ENCODE peak calls at places on chromosome 3, in four cellular contexts. E is brain microvascular endothelial cell, D is A549, T is ovary. Z is an unnamed sample.

GRCh38 chr3:186775999-186776398 is 7.4 kb upstream of the EIF4A2 start:
- DNase-seq in E (no peak), D (no peak), T (no peak), Z (no peak)

GRCh38 chr3:100042144-100042543 is 72.2 kb downstream of the FILIP1L start:
- DNase-seq in E (peak), D (no peak), T (no peak), Z (no peak)

GRCh38 chr3:156643729-156644389 is 30.5 kb upstream of the TIPARP start:
- DNase-seq in E (peak), D (no peak), T (no peak), Z (no peak)

GRCh38 chr3:123053107-123053506 is 13.7 kb upstream of the PDIA5 start:
- DNase-seq in E (no peak), D (no peak), T (no peak), Z (no peak)

GRCh38 chr3:23826382-23827061 is 20.8 kb downstream of the UBE2E1 start:
- DNase-seq in E (peak), D (no peak), T (no peak), Z (no peak)

GRCh38 chr3:100268156-100268555 is 7.4 kb downstream of the TBC1D23 start:
- DNase-seq in E (no peak), D (no peak), T (no peak), Z (no peak)

GRCh38 chr3:187368765-187369450 is 723 bp downstream of the RTP4 start:
- DNase-seq in E (no peak), D (no peak), T (no peak), Z (no peak)

GRCh38 chr3:176951586-176952292 is 245.5 kb downstream of the TBL1XR1 start:
- DNase-seq in E (peak), D (no peak), T (no peak), Z (no peak)

GRCh38 chr3:18648868-18649450 is 223.8 kb upstream of the SATB1 start:
- DNase-seq in E (no peak), D (no peak), T (no peak), Z (no peak)

GRCh38 chr3:142180761-142181362 is 31.5 kb upstream of the TFDP2 start:
- DNase-seq in E (peak), D (peak), T (peak), Z (no peak)

GRCh38 chr3:53650424-53650823 is 156.0 kb downstream of the CACNA1D start:
- DNase-seq in E (no peak), D (no peak), T (no peak), Z (no peak)

GRCh38 chr3:15933439-15934144 is 135.8 kb upstream of the ANKRD28 start:
- DNase-seq in E (no peak), D (no peak), T (no peak), Z (no peak)

GRCh38 chr3:192187485-192188051 is 539.8 kb downstream of the FGF12 start:
- DNase-seq in E (no peak), D (no peak), T (no peak), Z (no peak)

GRCh38 chr3:10353160-10353559 is 32.2 kb upstream of the SEC13 start:
- DNase-seq in E (no peak), D (no peak), T (no peak), Z (no peak)

GRCh38 chr3:157445897-157446296 is 9.2 kb downstream of the PTX3 start:
- DNase-seq in E (no peak), D (no peak), T (no peak), Z (no peak)

GRCh38 chr3:186519021-186519658 is 25.0 kb downstream of the CRYGS start:
- DNase-seq in E (no peak), D (no peak), T (no peak), Z (no peak)

GRCh38 chr3:126399756-126400155 is 5.0 kb downstream of the CFAP100 start:
- DNase-seq in E (no peak), D (no peak), T (no peak), Z (no peak)

GRCh38 chr3:187281191-187281714 is 10.3 kb downstream of the MASP1 start:
- DNase-seq in E (peak), D (no peak), T (no peak), Z (no peak)

GRCh38 chr3:142723968-142724681 is at the start of gene TRPC1:
- DNase-seq in E (peak), D (peak), T (peak), Z (peak)

GRCh38 chr3:178063475-178063874 is 472.8 kb upstream of the KCNMB2 start:
- DNase-seq in E (no peak), D (no peak), T (no peak), Z (no peak)

GRCh38 chr3:165158011-165158410 is 38.2 kb downstream of the SLITRK3 start:
- DNase-seq in E (no peak), D (no peak), T (no peak), Z (no peak)

GRCh38 chr3:41050149-41050548 is 149.2 kb upstream of the CTNNB1 start:
- DNase-seq in E (no peak), D (no peak), T (no peak), Z (no peak)

GRCh38 chr3:61961882-61962281 is 400.5 kb downstream of the PTPRG start:
- DNase-seq in E (no peak), D (no peak), T (no peak), Z (no peak)

GRCh38 chr3:57956119-57956832 is 51.9 kb upstream of the FLNB start:
- DNase-seq in E (peak), D (no peak), T (no peak), Z (peak)

GRCh38 chr3:21392521-21392920 is 358.5 kb downstream of the ZNF385D start:
- DNase-seq in E (no peak), D (no peak), T (no peak), Z (no peak)

GRCh38 chr3:127011270-127011992 is 28.5 kb downstream of the PLXNA1 start:
- DNase-seq in E (no peak), D (no peak), T (no peak), Z (no peak)

GRCh38 chr3:107315136-107315535 is 62.1 kb upstream of the CCDC54 start:
- DNase-seq in E (peak), D (no peak), T (no peak), Z (no peak)

GRCh38 chr3:48584836-48585235 is 10.3 kb downstream of the COL7A1 start:
- DNase-seq in E (no peak), D (no peak), T (no peak), Z (no peak)

GRCh38 chr3:72977060-72977459 is 19.6 kb upstream of the PPP4R2 start:
- DNase-seq in E (no peak), D (no peak), T (no peak), Z (no peak)

GRCh38 chr3:25663324-25664065 is 1.2 kb downstream of the TOP2B start:
- DNase-seq in E (no peak), D (peak), T (no peak), Z (no peak)

GRCh38 chr3:45943207-45943846 is at the start of gene CXCR6:
- DNase-seq in E (no peak), D (no peak), T (no peak), Z (no peak)

DNA sequence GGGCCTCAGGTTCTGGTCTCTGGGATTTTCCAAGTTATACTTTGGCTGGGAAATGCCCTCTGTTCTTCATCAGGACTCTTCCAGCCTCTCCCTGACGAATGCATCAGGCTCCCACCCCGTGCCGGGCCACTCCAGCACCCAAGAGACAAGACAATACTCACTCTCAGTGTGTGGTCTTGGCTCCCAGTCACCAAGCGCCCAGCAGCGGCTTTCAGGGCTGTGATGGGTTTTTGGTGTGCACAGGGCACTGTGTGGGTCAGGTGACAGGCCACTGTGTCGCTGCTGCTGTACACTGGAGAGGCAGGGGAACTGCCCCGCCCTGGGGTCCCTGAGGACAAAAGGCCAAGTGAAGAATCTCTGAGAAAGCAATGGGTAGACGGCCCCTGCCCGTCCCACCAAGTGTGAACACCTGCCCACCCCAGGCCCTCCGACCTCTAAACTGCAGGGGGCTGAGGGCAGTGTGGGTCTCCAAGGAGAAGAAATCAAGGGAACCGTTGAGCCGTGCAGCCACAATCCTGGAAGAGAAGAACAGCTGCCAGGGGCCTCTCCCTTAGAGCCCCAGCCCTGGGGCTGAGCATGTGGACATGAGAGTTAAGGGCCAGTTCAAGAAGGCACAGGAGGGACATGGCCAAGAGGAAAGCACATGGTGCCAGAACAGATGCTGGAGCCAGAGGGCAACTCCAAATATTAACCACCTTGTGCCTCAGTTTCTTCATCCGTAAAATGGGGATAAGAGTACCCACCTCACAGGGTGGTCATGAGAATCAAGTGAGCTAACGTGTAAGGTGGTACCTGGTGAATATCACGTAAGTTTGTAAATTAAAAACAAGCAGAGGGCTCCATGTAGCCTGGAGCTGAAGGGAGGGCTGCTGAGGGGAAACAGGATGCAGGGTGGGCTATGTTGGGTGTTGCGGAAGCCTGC is 34.1 kb downstream of the PTPN23 start:
- DNase-seq in E (no peak), D (no peak), T (no peak), Z (no peak)
- H3K27ac ChIP-seq in E (no peak), D (no peak), T (no peak), Z (no peak)

GRCh38 chr3:184188080-184188479 is 2.1 kb downstream of the ABCF3 start:
- DNase-seq in E (no peak), D (no peak), T (no peak), Z (no peak)

GRCh38 chr3:184186902-184187207 is 856 bp downstream of the ABCF3 start:
- DNase-seq in E (no peak), D (no peak), T (no peak), Z (no peak)

GRCh38 chr3:184185461-184186183 is 377 bp upstream of the ABCF3 start:
- DNase-seq in E (peak), D (peak), T (peak), Z (peak)

GRCh38 chr3:184184546-184185234 is 1.3 kb upstream of the ABCF3 start:
- DNase-seq in E (no peak), D (no peak), T (no peak), Z (no peak)

DNA sequence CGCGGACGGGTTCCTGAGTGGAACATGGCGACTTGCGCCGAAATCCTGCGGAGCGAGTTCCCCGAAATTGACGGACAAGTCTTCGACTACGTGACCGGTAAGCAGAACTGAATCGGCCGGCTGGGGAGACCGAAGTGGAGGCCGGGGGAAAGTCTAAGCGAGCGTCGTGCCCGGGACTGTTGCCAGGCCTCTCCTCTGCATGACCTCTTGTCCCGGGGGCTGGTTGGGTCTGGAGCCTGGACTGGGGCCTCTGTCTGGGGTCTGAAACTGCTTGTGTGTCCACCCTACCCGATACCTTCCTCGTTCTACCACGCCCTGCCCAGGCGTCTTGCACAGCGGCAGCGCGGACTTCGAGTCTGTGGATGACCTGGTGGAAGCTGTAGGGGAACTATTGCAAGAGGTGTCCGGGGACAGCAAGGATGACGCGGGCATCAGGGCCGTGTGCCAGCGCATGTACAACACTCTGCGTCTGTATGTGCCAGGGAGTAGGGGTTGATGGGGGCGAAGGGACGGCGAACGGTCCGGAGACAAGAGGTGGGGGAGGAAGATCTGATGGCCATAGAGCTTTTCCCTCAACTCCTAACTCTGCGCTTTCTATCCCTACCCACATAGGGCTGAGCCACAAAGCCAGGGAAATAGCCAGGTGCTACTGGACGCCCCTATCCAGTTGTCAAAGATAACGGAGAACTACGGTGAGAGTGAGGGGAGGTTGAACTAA is at the start of gene ABCF3:
- DNase-seq in E (no peak), D (no peak), T (no peak), Z (no peak)
- H3K27ac ChIP-seq in E (peak), D (peak), T (peak), Z (peak)

DNA sequence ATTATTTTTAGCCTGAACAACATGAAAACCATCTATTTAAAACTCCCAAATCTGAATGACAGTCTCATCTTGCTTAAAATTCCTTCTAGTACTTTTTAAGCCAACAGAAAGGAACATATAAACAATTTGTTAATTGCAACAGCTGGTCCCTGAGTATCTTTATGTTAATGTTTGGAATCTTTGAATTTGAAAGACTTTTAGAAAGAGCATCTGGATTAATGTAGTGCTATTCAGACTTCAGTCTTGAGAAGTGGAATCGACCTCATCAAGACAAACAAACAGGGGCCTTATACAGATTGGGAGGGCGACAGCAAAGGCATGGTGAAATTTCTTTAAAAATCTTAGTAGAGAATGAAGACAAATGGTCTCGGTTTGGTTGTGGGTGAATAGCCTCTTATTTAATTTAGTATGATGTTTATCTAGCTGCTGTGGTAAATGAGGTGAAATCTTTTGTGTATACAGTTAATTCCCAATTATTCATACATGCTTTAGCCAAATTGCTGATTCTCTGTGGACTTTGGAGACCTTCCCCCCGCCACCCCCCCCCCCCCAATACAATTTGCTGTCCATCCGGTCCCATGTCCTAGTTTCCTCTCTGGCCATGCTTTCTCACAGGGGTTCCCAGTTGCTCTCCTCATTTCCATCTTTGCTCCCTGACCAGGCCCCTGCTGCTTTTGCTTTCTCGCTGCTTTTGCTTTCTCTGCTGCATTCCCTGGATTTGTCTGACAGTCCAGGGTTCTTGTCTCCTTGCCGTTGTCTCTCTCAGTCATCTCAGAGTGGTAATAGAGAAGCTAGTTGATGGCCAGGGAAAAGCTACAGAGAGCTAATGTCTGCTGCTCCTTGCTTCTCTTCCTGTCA is 135.2 kb downstream of the FNDC3B start:
- DNase-seq in E (no peak), D (no peak), T (no peak), Z (no peak)
- H3K27ac ChIP-seq in E (peak), D (peak), T (no peak), Z (no peak)

DNA sequence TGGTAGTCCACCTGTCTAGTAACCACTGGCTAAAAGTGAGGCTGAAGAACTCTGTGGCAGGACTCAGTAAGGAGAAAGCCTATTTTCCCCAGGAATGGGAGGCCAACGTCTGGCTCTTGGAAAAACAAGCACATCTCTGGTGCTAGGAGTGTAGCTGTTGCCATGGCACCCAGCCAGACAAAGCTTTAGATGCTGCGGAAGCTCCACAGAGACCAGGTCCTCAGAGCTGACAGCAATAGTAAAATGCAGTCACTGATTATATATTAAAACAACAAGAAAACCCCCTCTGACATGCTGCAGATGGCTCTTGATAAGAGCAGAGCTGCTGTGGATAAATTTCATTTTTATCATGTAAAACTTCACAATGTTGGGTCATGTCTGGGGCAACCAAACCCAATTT is 124.9 kb upstream of the STRIT1 start:
- DNase-seq in E (peak), D (no peak), T (no peak), Z (no peak)
- H3K27ac ChIP-seq in E (no peak), D (no peak), T (no peak), Z (no peak)

GRCh38 chr3:133588784-133589465 is 15.4 kb downstream of the CDV3 start:
- DNase-seq in E (no peak), D (no peak), T (no peak), Z (no peak)
- H3K27ac ChIP-seq in E (no peak), D (no peak), T (no peak), Z (no peak)

DNA sequence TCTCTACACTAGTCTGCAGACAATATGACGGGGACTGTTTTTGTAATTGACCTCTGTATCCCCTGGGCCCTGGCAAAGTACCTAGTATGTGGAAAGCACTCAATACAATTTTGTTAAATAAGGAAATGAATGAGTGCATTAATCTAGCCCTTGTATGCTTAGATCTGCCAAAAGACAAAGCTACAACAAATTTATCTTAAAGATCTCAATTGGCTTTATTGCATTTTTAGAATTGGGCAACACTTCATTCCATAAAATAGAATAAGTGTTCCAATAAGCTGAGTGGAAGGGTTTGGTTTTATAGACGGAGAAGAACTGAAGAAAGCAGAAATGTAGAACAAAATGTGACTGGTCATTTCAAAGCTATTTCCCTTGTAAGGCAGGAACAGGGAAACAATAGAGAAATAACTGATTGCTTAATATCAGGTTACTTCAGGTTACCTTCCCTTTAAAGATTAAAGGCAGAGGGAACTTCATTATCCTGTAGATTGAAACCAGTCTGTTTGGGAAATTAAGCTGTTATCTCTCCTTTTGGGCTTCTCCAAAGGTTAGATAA is 108.3 kb upstream of the MME start:
- DNase-seq in E (no peak), D (no peak), T (no peak), Z (no peak)
- H3K27ac ChIP-seq in E (peak), D (no peak), T (no peak), Z (peak)